ENCODE peak calls at places on chromosomes 13 and 19, in six cellular contexts. I is neural progenitor cell, S is OCI-LY7, A is GM23248, L is SK-N-SH, R is hepatocyte. X is an unnamed sample.

GRCh38 chr13:73914119-73914518 is 220.1 kb downstream of the KLF12 start:
- DNase-seq in A (peak), R (no peak), L (no peak), S (peak), I (no peak), X (no peak)

GRCh38 chr13:112647256-112647655 is 42.6 kb upstream of the ATP11A start:
- DNase-seq in A (no peak), R (no peak), S (no peak), I (no peak), L (no peak), X (no peak)

GRCh38 chr19:57888494-57889231 is at the start of gene ZNF814:
- DNase-seq in A (peak), L (peak), S (peak), I (peak), R (peak), X (peak)

GRCh38 chr19:39008137-39008536 is 24.2 kb downstream of the FBXO27 start:
- DNase-seq in I (no peak), L (no peak), A (no peak), S (no peak), R (no peak), X (no peak)

GRCh38 chr13:23866420-23867026 is 22.7 kb downstream of the MIPEP start:
- DNase-seq in I (no peak), A (no peak), S (no peak), L (no peak), R (no peak), X (no peak)

GRCh38 chr13:108419768-108420167 is 150.2 kb downstream of the TNFSF13B start:
- DNase-seq in I (no peak), R (no peak), S (no peak), L (no peak), A (no peak), X (no peak)

GRCh38 chr13:99577934-99578917 is 77.0 kb downstream of the TM9SF2 start:
- DNase-seq in L (no peak), R (no peak), A (peak), S (no peak), I (no peak), X (peak)

GRCh38 chr13:73975767-73976166 is 158.4 kb downstream of the KLF12 start:
- DNase-seq in A (no peak), R (no peak), I (no peak), L (no peak), S (no peak), X (no peak)

GRCh38 chr13:97223711-97224461 is 1.8 kb downstream of the MBNL2 start:
- DNase-seq in R (peak), A (peak), L (no peak), I (peak), S (peak), X (peak)

GRCh38 chr19:10007811-10008211 is 2.5 kb downstream of the COL5A3 start:
- DNase-seq in L (peak), R (no peak), S (no peak), A (peak), I (no peak), X (no peak)

GRCh38 chr13:111459803-111460547 is 139.5 kb downstream of the TEX29 start:
- DNase-seq in A (no peak), L (no peak), I (no peak), S (no peak), R (no peak), X (no peak)

GRCh38 chr19:50181121-50181520 is 18.0 kb upstream of the IZUMO2 start:
- DNase-seq in R (no peak), I (no peak), A (no peak), L (no peak), S (no peak), X (no peak)

GRCh38 chr19:50175924-50176323 is 12.8 kb upstream of the IZUMO2 start:
- DNase-seq in R (no peak), I (no peak), A (no peak), L (no peak), S (no peak), X (no peak)

GRCh38 chr19:50174100-50174793 is 11.2 kb upstream of the IZUMO2 start:
- DNase-seq in S (no peak), I (no peak), L (no peak), A (no peak), R (no peak), X (no peak)

GRCh38 chr19:50178320-50178719 is 15.2 kb upstream of the IZUMO2 start:
- DNase-seq in L (no peak), A (no peak), S (peak), I (no peak), R (no peak), X (no peak)

DNA sequence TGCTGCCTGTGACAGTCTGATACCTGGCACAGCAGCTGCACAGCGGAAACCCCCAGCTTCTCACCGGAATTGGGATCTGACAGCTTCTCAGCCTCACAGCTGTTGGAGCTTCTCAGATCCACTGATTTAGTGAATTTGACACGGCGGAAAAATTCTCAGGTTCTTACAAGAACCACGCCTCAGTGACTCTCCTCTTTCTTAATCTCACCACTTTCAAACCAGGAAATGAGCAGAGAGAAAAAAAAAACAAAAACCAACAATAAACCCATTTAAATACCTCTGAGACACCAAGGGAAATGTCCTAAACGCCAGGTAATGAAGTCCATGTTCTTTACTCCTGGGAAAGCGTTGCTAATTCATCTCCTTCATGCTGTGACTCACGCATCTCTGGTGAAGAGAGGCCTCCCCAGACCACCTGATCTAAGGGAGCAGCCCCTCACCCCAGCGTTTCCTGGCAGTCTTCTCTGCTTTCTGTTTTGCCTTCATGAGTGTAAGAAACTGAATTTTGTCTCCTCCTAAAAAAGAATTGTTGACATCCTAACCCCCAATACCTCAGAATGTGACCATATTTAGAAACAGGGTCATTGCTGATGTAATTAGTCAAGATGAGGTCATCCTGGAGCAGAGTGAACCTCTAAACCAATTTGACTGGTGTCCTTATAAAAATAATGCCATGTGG is 15.9 kb upstream of the IZUMO2 start:
- DNase-seq in A (no peak), S (peak), L (no peak), I (no peak), R (no peak), X (no peak)
- TF ChIP-seq EZH2phosphoT487 in A (no peak), S (no peak), L (no peak), I (no peak), R (no peak), X (no peak)

GRCh38 chr19:19212866-19213265 is 1.1 kb downstream of the NCAN start:
- DNase-seq in S (no peak), L (no peak), I (no peak), A (no peak), R (no peak), X (no peak)
- TF ChIP-seq EZH2phosphoT487 in S (no peak), L (no peak), I (no peak), A (no peak), R (no peak), X (no peak)

GRCh38 chr19:13689050-13689449 is 75.3 kb upstream of the MRI1 start:
- DNase-seq in S (peak), A (peak), R (no peak), L (peak), I (peak), X (peak)
- TF ChIP-seq EZH2phosphoT487 in S (no peak), A (no peak), R (no peak), L (no peak), I (no peak), X (no peak)

DNA sequence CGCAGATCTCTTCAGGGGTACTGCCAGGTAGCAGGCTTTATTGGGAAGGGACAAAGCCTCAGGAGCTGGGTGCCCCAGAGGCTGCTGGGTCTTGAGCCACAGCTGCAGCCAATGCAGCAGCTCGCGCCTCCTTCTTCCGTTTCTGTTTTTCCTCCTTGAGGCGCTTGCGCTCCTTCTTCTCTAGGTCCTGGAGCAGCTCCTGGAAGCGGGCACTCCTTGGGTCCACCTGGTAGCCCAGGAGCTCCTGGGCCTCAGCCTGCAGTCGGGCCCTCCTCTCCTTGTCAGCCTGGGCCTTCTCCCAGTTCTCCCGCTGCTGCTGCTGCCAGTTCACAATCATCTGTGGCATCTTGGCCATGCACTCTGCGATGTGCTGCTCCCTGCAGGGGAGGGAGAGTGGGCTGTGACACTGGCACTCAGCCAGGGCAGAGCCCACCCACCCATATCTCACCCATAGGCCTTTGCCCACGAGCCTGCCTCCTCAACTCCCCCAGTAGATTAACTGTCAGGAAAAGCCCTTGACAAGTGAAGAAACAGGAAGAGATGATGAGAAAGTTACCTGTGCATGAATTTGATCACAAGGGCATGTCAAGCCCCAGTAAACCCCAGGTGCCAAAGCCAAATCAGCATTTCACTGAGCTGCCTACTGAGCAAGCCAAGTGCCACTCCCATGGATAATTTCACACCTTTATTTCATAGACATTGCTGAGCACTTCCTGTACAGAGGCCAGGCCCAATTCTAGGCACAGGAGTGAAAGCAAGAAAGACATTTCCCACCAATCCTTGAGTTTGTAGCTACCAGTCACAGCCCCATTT is 2.7 kb downstream of the GADD45GIP1 start:
- DNase-seq in S (peak), A (peak), R (no peak), L (no peak), I (no peak), X (no peak)
- TF ChIP-seq EZH2phosphoT487 in S (no peak), A (no peak), R (no peak), L (no peak), I (no peak), X (no peak)

DNA sequence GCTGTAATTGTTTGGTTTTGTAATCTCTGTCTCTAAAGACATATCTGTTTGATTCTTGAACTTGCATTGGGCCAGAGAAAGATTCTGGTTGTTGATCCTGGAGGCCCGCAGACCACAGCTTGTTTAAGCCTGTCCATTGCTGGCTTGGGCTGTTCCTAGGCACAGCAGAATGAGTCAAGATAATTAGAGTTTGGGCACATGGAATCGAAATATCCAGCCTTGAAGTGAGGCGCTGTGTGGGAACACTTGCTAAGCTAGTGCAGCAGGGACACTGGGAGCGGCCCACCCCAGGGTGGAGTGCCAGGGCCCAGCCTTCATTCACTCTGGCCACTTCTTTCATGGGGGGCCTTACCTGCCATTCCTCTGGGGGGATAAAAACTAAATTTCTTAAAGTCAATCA is 219.7 kb downstream of the LMO7 start:
- DNase-seq in A (no peak), R (no peak), L (no peak), I (no peak), S (no peak), X (no peak)
- TF ChIP-seq EZH2phosphoT487 in A (no peak), R (no peak), L (no peak), I (no peak), S (no peak), X (no peak)

GRCh38 chr13:46059405-46059804 is 6.9 kb upstream of the ZC3H13 start:
- DNase-seq in I (no peak), R (no peak), L (no peak), A (no peak), S (no peak), X (no peak)

GRCh38 chr13:46053162-46054012 is 841 bp upstream of the ZC3H13 start:
- DNase-seq in I (peak), R (no peak), A (no peak), S (no peak), L (peak), X (peak)

GRCh38 chr13:46058268-46058667 is 5.7 kb upstream of the ZC3H13 start:
- DNase-seq in I (no peak), S (no peak), L (no peak), R (no peak), A (no peak), X (no peak)

GRCh38 chr13:46062190-46062589 is 9.6 kb upstream of the ZC3H13 start:
- DNase-seq in A (peak), S (no peak), L (no peak), R (peak), I (no peak), X (no peak)

DNA sequence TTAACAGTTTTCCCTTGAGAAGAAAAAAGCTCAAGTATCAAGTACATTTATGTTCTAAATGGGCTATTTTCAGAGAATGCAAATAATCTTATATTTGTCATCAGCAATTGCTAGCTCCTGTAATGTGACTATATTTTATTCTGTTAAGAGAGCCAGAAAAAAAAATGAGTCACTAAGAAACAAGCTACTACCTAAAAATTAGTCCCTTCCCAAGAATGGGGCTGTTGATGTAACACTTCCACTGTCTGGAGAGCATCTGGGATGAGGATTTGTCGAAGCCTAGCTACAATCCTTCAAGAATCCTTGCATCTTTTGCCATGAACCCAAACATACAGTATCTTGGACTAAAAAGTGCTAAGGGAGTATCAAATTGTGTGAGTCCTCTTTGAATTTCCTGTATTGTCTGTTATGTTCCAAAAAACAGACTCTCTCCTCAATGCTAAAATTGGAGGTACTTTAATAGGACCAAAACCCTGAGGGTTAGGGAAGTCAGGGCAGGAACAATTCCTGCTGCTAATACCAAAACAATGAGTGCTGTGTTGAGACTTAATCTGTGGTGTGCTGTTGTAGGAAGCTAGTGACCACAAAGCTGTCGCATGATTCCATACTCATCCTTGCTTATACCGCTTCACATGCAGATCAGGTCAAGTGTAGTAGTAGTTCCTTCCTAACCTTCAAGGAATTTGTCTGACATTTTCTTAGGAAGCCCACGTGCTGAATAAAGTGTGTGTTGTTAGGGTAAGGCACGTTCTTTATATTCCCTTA is 4.9 kb upstream of the ZC3H13 start:
- DNase-seq in A (peak), S (no peak), L (no peak), I (peak), R (no peak), X (no peak)
- TF ChIP-seq EZH2phosphoT487 in A (no peak), S (no peak), L (no peak), I (no peak), R (no peak), X (no peak)

DNA sequence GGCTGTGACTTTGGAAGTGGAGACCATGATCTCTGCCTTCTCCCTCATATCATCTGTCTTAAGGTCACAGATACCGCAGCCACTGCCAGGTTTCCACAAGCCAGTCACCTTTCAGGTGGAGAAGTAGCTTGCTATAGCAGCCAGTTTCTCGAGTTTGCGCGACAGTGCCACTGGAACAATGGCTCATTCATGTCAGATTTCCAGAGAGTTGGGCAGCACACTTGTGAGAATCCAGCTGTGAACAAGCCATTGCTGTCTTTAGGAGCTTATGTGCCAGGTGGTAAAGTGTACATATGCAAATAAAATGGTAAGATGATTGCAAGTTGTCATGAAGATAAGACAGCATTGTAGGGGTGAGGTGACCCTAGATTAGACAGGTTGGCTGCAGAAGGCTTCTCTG is 22.3 kb downstream of the GARRE1 start:
- DNase-seq in L (no peak), I (no peak), S (peak), R (no peak), A (no peak), X (no peak)
- TF ChIP-seq EZH2phosphoT487 in L (no peak), I (no peak), S (no peak), R (no peak), A (no peak), X (no peak)

X was measured in GM23338.